ENCODE peak calls at places on chromosomes 3 and 15, in ten cellular contexts. L, N, S, W, U, Q, F, A, D and Y are unnamed samples.

GRCh38 chr3:143751643-143752178 is 96.6 kb downstream of the SLC9A9 start:
- DNase-seq in W (no peak), N (no peak), S (no peak), F (no peak), Q (no peak), U (no peak), L (no peak), A (no peak), D (no peak), Y (no peak)

GRCh38 chr3:46107682-46108081 is 80.4 kb upstream of the XCR1 start:
- DNase-seq in D (no peak), F (no peak), L (no peak), W (no peak), S (no peak), N (no peak), Q (no peak), U (no peak), A (no peak), Y (no peak)

GRCh38 chr15:57382969-57383368 is 6.7 kb downstream of the CGNL1 start:
- DNase-seq in Q (no peak), N (no peak), D (no peak), F (no peak), U (no peak), S (no peak), A (no peak), W (no peak), L (no peak), Y (no peak)

GRCh38 chr3:125679258-125679657 is 84.0 kb upstream of the OSBPL11 start:
- DNase-seq in Q (no peak), D (no peak), N (no peak), F (no peak), U (no peak), L (no peak), S (no peak), W (no peak), A (no peak), Y (no peak)

GRCh38 chr3:110598847-110599490 is 472.6 kb upstream of the NECTIN3 start:
- DNase-seq in W (no peak), D (no peak), U (no peak), L (no peak), S (no peak), F (no peak), N (no peak), A (peak; percentile 73), Q (no peak), Y (no peak)

GRCh38 chr15:70783610-70784021 is 20.3 kb upstream of the UACA start:
- DNase-seq in L (no peak), D (no peak), W (no peak), N (no peak), A (peak; percentile 79), Q (no peak), U (no peak), S (peak; percentile 53), F (no peak), Y (no peak)

GRCh38 chr3:29267231-29267630 is 13.6 kb upstream of the RBMS3 start:
- DNase-seq in F (no peak), A (no peak), U (no peak), L (no peak), N (no peak), S (no peak), Q (no peak), W (no peak), D (no peak), Y (no peak)

GRCh38 chr15:40239671-40240618 is 1.1 kb downstream of the PAK6 start:
- DNase-seq in D (no peak), Q (no peak), F (no peak), U (no peak), S (no peak), L (no peak), W (no peak), A (no peak), N (no peak), Y (no peak)

GRCh38 chr3:197487911-197488391 is 67.8 kb downstream of the BDH1 start:
- DNase-seq in W (peak; percentile 93), A (peak; percentile 99), Q (peak; percentile 97), N (no peak), S (no peak), D (no peak), F (no peak), L (no peak), U (no peak), Y (no peak)

GRCh38 chr15:39587291-39587909 is 6.5 kb downstream of the THBS1 start:
- DNase-seq in N (no peak), W (no peak), Q (no peak), S (no peak), A (peak; percentile 15), F (no peak), L (no peak), D (peak; percentile 31), U (no peak), Y (no peak)

GRCh38 chr3:7800006-7800780 is 701.4 kb upstream of the LMCD1 start:
- DNase-seq in W (no peak), Q (no peak), D (no peak), L (no peak), U (no peak), F (no peak), A (peak; percentile 23), N (no peak), S (no peak), Y (no peak)
- TF ChIP-seq CTCF in W (peak; percentile 4), Q (no peak), D (no peak), L (no peak), U (no peak), F (peak; percentile 35), A (no peak), N (peak; percentile 27), S (no peak), Y (no peak)

GRCh38 chr15:78808550-78808949 is 2.7 kb downstream of the ADAMTS7 start:
- DNase-seq in S (peak; percentile 31), A (peak; percentile 20), N (no peak), F (peak; percentile 34), W (no peak), L (peak; percentile 54), Q (no peak), U (no peak), D (no peak), Y (no peak)

GRCh38 chr15:78811124-78811824 is at the start of gene ADAMTS7:
- DNase-seq in N (peak; percentile 84), A (peak; percentile 70), L (peak; percentile 88), U (no peak), W (peak; percentile 21), S (peak; percentile 65), Q (peak; percentile 34), F (peak; percentile 89), D (peak; percentile 81), Y (peak; percentile 65)

GRCh38 chr15:78810003-78810376 is 1.3 kb downstream of the ADAMTS7 start:
- DNase-seq in U (no peak), F (no peak), Q (no peak), N (no peak), D (no peak), A (peak; percentile 3), S (no peak), L (no peak), W (no peak), Y (no peak)

GRCh38 chr15:78811825-78812183 is 540 bp upstream of the ADAMTS7 start:
- DNase-seq in N (no peak), A (no peak), U (no peak), D (no peak), S (no peak), Q (no peak), W (no peak), F (no peak), L (no peak), Y (no peak)

GRCh38 chr15:78810377-78811123 is 714 bp downstream of the ADAMTS7 start:
- DNase-seq in D (peak; percentile 66), A (peak; percentile 45), L (peak; percentile 60), S (peak; percentile 63), N (peak; percentile 74), F (peak; percentile 77), Q (no peak), U (no peak), W (no peak), Y (peak; percentile 36)
- TF ChIP-seq CTCF in D (no peak), A (no peak), L (no peak), S (no peak), N (no peak), F (no peak), Q (no peak), U (no peak), W (no peak), Y (no peak)

GRCh38 chr3:7489417-7489816 is 628.5 kb downstream of the GRM7 start:
- DNase-seq in L (no peak), W (no peak), U (no peak), F (no peak), A (no peak), N (no peak), S (no peak), D (no peak), Q (no peak), Y (no peak)

GRCh38 chr3:7484636-7485035 is 623.7 kb downstream of the GRM7 start:
- DNase-seq in S (no peak), F (no peak), Q (peak; percentile 68), U (no peak), A (peak; percentile 82), N (no peak), W (no peak), L (no peak), D (no peak), Y (no peak)

DNA sequence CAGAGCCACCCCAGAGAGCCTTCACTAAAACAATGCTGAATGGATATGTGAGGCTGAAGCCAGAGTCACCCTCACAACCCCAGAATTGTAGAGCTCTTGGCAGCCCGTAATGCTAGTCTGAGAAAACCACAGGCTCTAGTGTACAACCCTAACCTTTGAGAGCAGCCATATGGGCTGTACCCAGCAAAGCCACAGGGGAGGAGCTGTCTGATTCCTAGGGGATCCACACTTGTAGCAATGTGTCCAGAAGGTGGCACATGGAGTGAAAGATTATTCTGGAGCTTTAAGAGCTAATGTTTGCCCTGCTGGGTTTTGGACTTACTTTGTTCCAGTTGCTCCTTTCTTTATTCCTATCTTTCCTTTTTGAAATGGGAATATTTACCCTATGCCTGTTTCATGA is 626.8 kb downstream of the GRM7 start:
- DNase-seq in A (peak; percentile 28), Q (no peak), L (no peak), D (no peak), N (no peak), F (no peak), S (no peak), W (no peak), U (no peak), Y (no peak)
- TF ChIP-seq CTCF in A (no peak), Q (no peak), L (no peak), D (no peak), N (no peak), F (no peak), S (no peak), W (no peak), U (no peak), Y (no peak)

DNA sequence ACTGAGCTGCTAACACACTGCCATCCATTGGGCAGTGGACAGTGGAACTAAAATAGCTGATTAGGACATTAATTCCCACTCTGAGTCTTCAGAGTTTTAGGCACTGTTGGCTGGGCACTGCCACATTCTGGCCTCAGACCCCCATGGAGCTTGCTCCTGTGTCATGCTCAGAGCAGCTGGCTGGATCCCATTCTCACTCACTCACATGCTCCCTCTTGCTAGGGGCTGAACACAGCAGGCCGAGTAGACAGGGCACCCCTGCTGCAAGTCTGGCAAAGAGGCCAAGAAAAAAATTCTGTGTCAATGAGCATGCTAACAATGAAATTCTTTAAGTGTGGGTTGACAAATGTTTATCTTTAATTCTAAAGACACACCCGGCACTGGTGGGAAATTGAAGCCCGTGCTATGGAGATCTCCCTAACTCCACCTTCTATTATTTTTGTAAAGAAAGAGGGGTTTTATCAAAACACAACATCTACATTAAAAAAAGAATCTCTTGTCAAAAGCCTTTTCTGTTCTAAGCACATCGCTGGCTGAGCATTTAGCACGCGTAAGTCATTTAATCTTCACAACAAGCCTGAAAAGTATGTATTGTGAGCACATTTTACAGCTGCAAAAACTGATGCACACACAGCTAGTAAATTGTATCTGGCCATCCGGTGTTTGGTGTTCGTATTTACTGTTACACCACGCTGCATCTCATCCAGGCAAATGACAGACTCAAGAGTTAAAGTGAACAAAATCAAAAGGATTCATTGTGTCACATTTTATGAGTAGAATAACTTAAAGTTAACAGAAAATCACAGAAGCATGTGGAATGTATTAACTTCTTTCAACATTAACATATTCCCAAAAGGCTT is 362.1 kb downstream of the PLOD2 start:
- DNase-seq in W (no peak), D (no peak), A (peak; percentile 12), U (no peak), S (no peak), Q (peak; percentile 24), F (peak; percentile 12), N (no peak), L (peak; percentile 15), Y (no peak)
- TF ChIP-seq CTCF in W (no peak), D (no peak), A (no peak), U (no peak), S (no peak), Q (no peak), F (no peak), N (no peak), L (no peak), Y (no peak)